ENCODE peak calls at places on chromosomes 1 and 21, in ten cellular contexts. L, E, D, I, C, P, U, R, Z and J are unnamed samples.

GRCh38 chr1:80384037-80384830 is 1377.7 kb upstream of the ADGRL4 start:
- DNase-seq in I (no peak), R (no peak), L (no peak), P (no peak), C (peak; percentile 59), D (no peak), Z (no peak), E (peak; percentile 21), U (no peak), J (no peak)

GRCh38 chr1:41851589-41851988 is 67.1 kb downstream of the HIVEP3 start:
- DNase-seq in L (no peak), C (peak; percentile 81), P (peak; percentile 76), E (no peak), I (no peak), R (no peak), D (peak; percentile 91), Z (peak; percentile 81), U (no peak), J (no peak)

GRCh38 chr1:16189921-16190499 is 22.4 kb downstream of the ARHGEF19 start:
- DNase-seq in L (peak; percentile 47), R (no peak), U (no peak), E (no peak), C (no peak), Z (no peak), D (no peak), P (no peak), I (no peak), J (no peak)

GRCh38 chr1:246165826-246166709 is 341.0 kb downstream of the SMYD3 start:
- DNase-seq in E (no peak), R (no peak), I (no peak), Z (no peak), U (no peak), C (no peak), P (no peak), L (no peak), D (no peak), J (no peak)

GRCh38 chr1:223765036-223765718 is 52.8 kb downstream of the CAPN2 start:
- DNase-seq in L (peak; percentile 71), I (no peak), P (no peak), E (no peak), D (peak; percentile 26), U (no peak), C (peak; percentile 52), R (no peak), Z (no peak), J (no peak)

GRCh38 chr1:222926566-222926965 is 111.7 kb downstream of the DISP1 start:
- DNase-seq in L (no peak), Z (no peak), I (no peak), U (peak; percentile 44), D (peak; percentile 75), C (no peak), P (no peak), R (no peak), E (no peak), J (no peak)

GRCh38 chr1:109783436-109783835 is 19.7 kb upstream of the EPS8L3 start:
- DNase-seq in C (peak; percentile 48), Z (no peak), L (no peak), D (peak; percentile 90), E (no peak), R (no peak), I (no peak), P (peak; percentile 74), U (peak; percentile 46), J (no peak)

GRCh38 chr1:182784556-182785171 is 4.9 kb upstream of the NPL start:
- DNase-seq in L (peak; percentile 79), P (peak; percentile 34), D (peak; percentile 69), C (peak; percentile 33), I (no peak), U (no peak), Z (peak; percentile 50), E (peak; percentile 48), R (no peak), J (peak; percentile 70)

GRCh38 chr1:77900687-77901293 is 12.4 kb downstream of the NEXN start:
- DNase-seq in Z (peak; percentile 68), R (no peak), E (peak; percentile 67), D (peak; percentile 65), U (peak; percentile 17), P (peak; percentile 28), C (peak; percentile 32), I (no peak), L (peak; percentile 52), J (no peak)

GRCh38 chr21:18772404-18772803 is 368.8 kb upstream of the TMPRSS15 start:
- DNase-seq in E (no peak), I (no peak), L (no peak), R (no peak), U (no peak), C (no peak), D (no peak), Z (no peak), P (peak; percentile 28), J (no peak)

GRCh38 chr21:31618696-31619430 is 40.6 kb upstream of the SOD1 start:
- DNase-seq in I (no peak), R (no peak), Z (no peak), E (no peak), C (no peak), P (no peak), U (no peak), D (no peak), L (no peak), J (no peak)

GRCh38 chr1:202213361-202214088 is 19.9 kb downstream of the LGR6 start:
- DNase-seq in E (peak; percentile 49), P (no peak), I (no peak), U (no peak), L (no peak), D (peak; percentile 37), R (no peak), C (no peak), Z (peak; percentile 23), J (no peak)

GRCh38 chr21:46661627-46662366 is 26.3 kb downstream of the PRMT2 start:
- DNase-seq in P (no peak), U (no peak), R (no peak), C (no peak), Z (no peak), D (no peak), L (no peak), E (no peak), I (no peak), J (no peak)

GRCh38 chr1:13754510-13755103 is 54.6 kb downstream of the PRDM2 start:
- DNase-seq in E (no peak), C (no peak), Z (no peak), D (no peak), P (no peak), L (no peak), I (no peak), U (no peak), R (no peak), J (no peak)

GRCh38 chr1:66490817-66491216 is 43.1 kb upstream of the SGIP1 start:
- DNase-seq in Z (no peak), C (peak; percentile 52), R (no peak), P (no peak), U (no peak), L (no peak), D (no peak), I (no peak), E (no peak), J (no peak)

GRCh38 chr1:176149939-176150807 is 56.9 kb downstream of the COP1 start:
- DNase-seq in Z (no peak), R (peak; percentile 18), U (no peak), E (no peak), C (no peak), L (no peak), I (no peak), P (no peak), D (no peak), J (no peak)

GRCh38 chr1:227947678-227948492 is at the start of gene WNT9A:
- DNase-seq in I (no peak), C (no peak), P (peak; percentile 79), U (no peak), E (peak; percentile 90), Z (peak; percentile 28), L (no peak), R (peak; percentile 85), D (peak; percentile 48), J (peak; percentile 30)

GRCh38 chr1:166971252-166971651 is 4.1 kb downstream of the ILDR2 start:
- DNase-seq in E (no peak), Z (no peak), P (no peak), R (no peak), D (no peak), L (no peak), C (no peak), I (no peak), U (no peak), J (no peak)

GRCh38 chr1:116987256-116987555 is 14.4 kb upstream of the CD101 start:
- DNase-seq in D (no peak), U (no peak), Z (peak; percentile 77), L (no peak), R (no peak), P (no peak), I (peak; percentile 48), C (no peak), E (no peak), J (peak; percentile 78)

GRCh38 chr1:28144203-28145135 is 32.0 kb downstream of the PTAFR start:
- DNase-seq in L (no peak), E (no peak), R (no peak), Z (no peak), D (peak; percentile 86), U (peak; percentile 30), P (peak; percentile 41), C (peak; percentile 46), I (peak; percentile 25), J (no peak)

GRCh38 chr1:235397733-235398132 is 30.5 kb downstream of the TBCE start:
- DNase-seq in U (peak; percentile 90), R (no peak), D (peak; percentile 98), L (no peak), I (no peak), E (no peak), P (peak; percentile 78), C (peak; percentile 96), Z (no peak), J (no peak)

GRCh38 chr1:18632711-18633427 is 2.2 kb downstream of the PAX7 start:
- DNase-seq in U (no peak), C (no peak), Z (no peak), E (no peak), I (no peak), D (no peak), P (no peak), L (no peak), R (no peak), J (no peak)

GRCh38 chr1:21573971-21574458 is 64.8 kb downstream of the ALPL start:
- DNase-seq in R (peak; percentile 66), D (peak; percentile 68), I (peak; percentile 8), U (peak; percentile 52), L (no peak), C (peak; percentile 70), E (peak; percentile 67), Z (peak; percentile 60), P (peak; percentile 48), J (peak; percentile 74)